ENCODE peak calls at places on chromosomes 4 and X, in six cellular contexts. E is SK-N-SH, H is GM23248, M is HCT116, G is neural progenitor cell, W is PC-3. J is an unnamed sample.

GRCh38 chr4:156185514-156185913 is 231.8 kb upstream of the CTSO start:
- DNase-seq in E (no peak), H (no peak), M (no peak), G (no peak), W (no peak), J (no peak)

GRCh38 chrX:110992611-110993010 is 103.4 kb upstream of the PAK3 start:
- DNase-seq in E (peak), H (peak), M (no peak), G (peak), W (peak), J (peak)

GRCh38 chrX:135416546-135416945 is 5.2 kb upstream of the SMIM10L2A start:
- DNase-seq in E (no peak), H (no peak), M (no peak), G (no peak), W (peak), J (no peak)

GRCh38 chrX:31508338-31508737 is 436.5 kb upstream of the FTHL17 start:
- DNase-seq in E (peak), H (peak), M (no peak), G (no peak), W (no peak), J (no peak)

GRCh38 chr4:178275671-178276360 is 833.6 kb upstream of the AGA start:
- DNase-seq in E (peak), H (no peak), M (no peak), G (peak), W (no peak), J (no peak)

GRCh38 chr4:65580551-65580950 is 89.7 kb downstream of the EPHA5 start:
- DNase-seq in E (no peak), H (peak), M (no peak), G (peak), W (peak), J (no peak)

GRCh38 chr4:111174331-111174730 is 551.5 kb upstream of the PITX2 start:
- DNase-seq in E (no peak), H (peak), M (no peak), G (no peak), W (peak), J (no peak)

GRCh38 chr4:97016186-97016945 is 1126.9 kb downstream of the STPG2 start:
- DNase-seq in E (no peak), H (no peak), M (no peak), G (no peak), W (peak), J (no peak)

GRCh38 chrX:122238801-122239200 is 945.3 kb upstream of the GRIA3 start:
- DNase-seq in E (no peak), H (peak), M (no peak), G (no peak), W (no peak), J (no peak)

GRCh38 chrX:69759921-69760625 is 144.2 kb downstream of the EDA start:
- DNase-seq in E (no peak), H (no peak), M (no peak), G (no peak), W (no peak), J (no peak)

GRCh38 chr4:15457401-15458201 is 12.1 kb upstream of the CC2D2A start:
- DNase-seq in E (peak), H (peak), M (no peak), G (peak), W (peak), J (peak)

GRCh38 chrX:6678313-6678712 is 143.4 kb upstream of the VCX3A start:
- DNase-seq in E (no peak), H (no peak), M (no peak), G (no peak), W (no peak), J (no peak)

GRCh38 chr4:25585901-25586523 is 69.6 kb upstream of the SLC34A2 start:
- DNase-seq in E (no peak), H (no peak), M (no peak), G (peak), W (no peak), J (no peak)

GRCh38 chrX:3271485-3272186 is 74.8 kb downstream of the MXRA5 start:
- DNase-seq in E (no peak), H (peak), M (no peak), G (no peak), W (peak), J (no peak)

GRCh38 chr4:112099701-112100289 is 45.5 kb upstream of the FAM241A start:
- DNase-seq in E (peak), H (peak), M (peak), G (peak), W (peak), J (peak)

GRCh38 chrX:55486736-55487135 is 2.9 kb downstream of the USP51 start:
- DNase-seq in E (no peak), H (peak), M (no peak), G (no peak), W (peak), J (no peak)

GRCh38 chrX:119885554-119886428 is 9.9 kb upstream of the AKAP14 start:
- DNase-seq in E (no peak), H (no peak), M (no peak), G (no peak), W (peak), J (peak)

GRCh38 chrX:119887721-119888425 is 7.8 kb upstream of the AKAP14 start:
- DNase-seq in E (peak), H (peak), M (peak), G (peak), W (peak), J (no peak)
- TF ChIP-seq EZH2phosphoT487 in E (no peak), H (no peak), M (no peak), G (no peak), W (no peak), J (no peak)

DNA sequence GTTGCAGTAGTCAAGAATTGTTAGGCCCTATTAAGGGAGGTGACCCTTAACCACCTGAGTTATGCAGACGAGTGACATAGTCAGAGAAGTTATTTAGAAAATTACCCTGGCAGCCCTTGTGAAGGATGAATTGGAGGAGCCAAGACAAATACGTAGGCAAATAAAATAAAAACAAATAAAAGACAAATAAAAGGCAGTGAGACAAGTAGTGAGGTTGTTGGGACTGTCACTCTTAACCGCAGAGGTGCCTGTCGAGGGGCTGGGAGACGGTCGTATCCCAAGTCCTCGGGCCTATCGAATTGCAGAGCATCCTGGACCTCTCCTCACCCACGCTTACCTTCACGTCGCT is 58.0 kb upstream of the ZC4H2 start:
- DNase-seq in E (peak), H (peak), M (no peak), G (peak), W (peak), J (no peak)
- H3K9ac ChIP-seq in E (no peak), H (peak), M (peak), G (no peak), W (peak), J (peak)

GRCh38 chrX:129840334-129840733 is 3.4 kb downstream of the ZDHHC9 start:
- DNase-seq in E (no peak), H (peak), M (no peak), G (peak), W (no peak), J (no peak)

GRCh38 chrX:129843459-129844306 is at the start of gene ZDHHC9:
- DNase-seq in E (peak), H (peak), M (peak), G (peak), W (peak), J (peak)

GRCh38 chrX:129845616-129846190 is 2.0 kb upstream of the ZDHHC9 start:
- DNase-seq in E (no peak), H (no peak), M (peak), G (no peak), W (peak), J (no peak)

GRCh38 chrX:129842510-129843208 is 1.0 kb downstream of the ZDHHC9 start:
- DNase-seq in E (peak), H (peak), M (no peak), G (peak), W (peak), J (peak)

GRCh38 chrX:129843209-129843458 is 552 bp downstream of the ZDHHC9 start:
- DNase-seq in E (no peak), H (no peak), M (no peak), G (peak), W (no peak), J (no peak)
- H3K27ac ChIP-seq in E (no peak), H (peak), M (peak), G (no peak), W (peak), J (no peak)

GRCh38 chrX:136936183-136936549 is 55.6 kb upstream of the RBMX start:
- DNase-seq in E (no peak), H (no peak), M (no peak), G (no peak), W (no peak), J (no peak)

GRCh38 chrX:136933617-136934145 is 53.2 kb upstream of the RBMX start:
- DNase-seq in E (no peak), H (no peak), M (no peak), G (peak), W (no peak), J (no peak)

DNA sequence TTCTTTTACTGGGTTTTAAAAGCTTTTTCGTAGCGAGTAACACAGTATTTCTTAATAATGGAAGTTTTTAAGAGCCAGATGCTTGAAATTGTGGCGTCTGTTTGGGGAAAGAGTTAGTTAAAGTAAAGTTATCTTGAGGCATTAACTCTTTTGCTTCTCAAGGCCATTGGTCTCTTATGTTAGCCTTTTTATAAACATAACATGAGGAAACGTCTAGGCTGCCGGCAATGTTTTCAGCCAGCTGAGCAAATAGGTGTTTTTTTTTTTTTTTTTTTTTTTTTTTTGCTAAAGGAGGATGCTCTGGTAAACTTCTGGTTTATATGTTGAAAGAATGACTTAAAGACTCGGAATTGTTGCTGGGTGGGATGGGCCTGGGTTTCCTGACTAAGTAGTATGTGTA is 51.1 kb upstream of the RBMX start:
- DNase-seq in E (no peak), H (no peak), M (no peak), G (no peak), W (no peak), J (no peak)
- TF ChIP-seq EZH2phosphoT487 in E (no peak), H (no peak), M (no peak), G (no peak), W (no peak), J (no peak)

DNA sequence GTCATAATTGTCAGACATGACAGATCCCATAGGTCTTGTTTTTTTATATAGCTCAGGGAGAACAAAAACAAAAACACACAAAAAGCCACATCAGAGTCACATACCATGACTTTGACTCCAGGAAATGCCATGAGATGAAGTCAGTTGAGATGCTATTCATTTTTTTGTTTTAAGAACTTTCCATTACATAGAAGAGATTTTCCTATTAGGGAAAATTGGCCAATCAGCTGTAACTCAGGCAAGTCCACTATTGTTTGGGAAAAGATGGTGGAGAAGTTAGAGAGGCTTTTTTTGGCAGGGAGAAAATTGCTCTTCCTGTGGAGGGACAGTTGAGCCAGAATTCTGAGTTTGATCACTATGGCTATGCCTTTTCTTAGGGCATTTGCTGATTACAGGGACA is 72.6 kb downstream of the SMARCA5 start:
- DNase-seq in E (no peak), H (peak), M (no peak), G (no peak), W (no peak), J (no peak)
- H3K9ac ChIP-seq in E (peak), H (peak), M (no peak), G (no peak), W (no peak), J (no peak)

DNA sequence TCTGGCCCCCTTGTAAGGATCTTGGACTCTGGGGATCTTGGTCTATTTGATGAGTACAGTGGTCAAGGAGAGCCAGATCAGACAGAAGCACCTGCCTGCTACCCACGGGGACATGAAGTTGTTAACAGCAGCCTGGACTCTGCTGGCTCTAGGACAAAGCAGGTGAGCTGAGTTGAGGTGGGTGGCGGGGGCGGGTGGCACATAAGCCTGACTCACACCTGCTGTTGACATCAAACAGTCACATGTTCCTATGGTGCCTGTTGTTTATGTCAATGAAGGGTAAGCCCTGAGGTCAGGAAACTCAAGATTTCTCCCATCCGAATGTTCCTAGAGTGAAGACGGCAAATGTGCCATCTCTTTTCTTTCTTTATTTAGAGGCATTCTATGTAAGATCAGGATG is 50.1 kb upstream of the CLNK start:
- DNase-seq in E (no peak), H (no peak), M (no peak), G (no peak), W (no peak), J (no peak)
- H3K27ac ChIP-seq in E (no peak), H (no peak), M (no peak), G (no peak), W (no peak), J (no peak)